ENCODE peak calls at places on chromosomes 11 and 22, in six cellular contexts. C is left ventricle myocardium inferior, U is naive B cell, Y is cardiac septum, T is NCI-H460, H is epithelial cell of prostate. O is an unnamed sample.

GRCh38 chr11:118114266-118114665 is 27.5 kb upstream of the SMIM35 start:
- DNase-seq in H (no peak), U (no peak), C (no peak), T (no peak), Y (peak), O (no peak)

GRCh38 chr11:78101073-78101472 is 21.4 kb upstream of the NDUFC2 start:
- DNase-seq in U (no peak), C (no peak), H (no peak), Y (no peak), T (no peak), O (no peak)

GRCh38 chr22:35601013-35601580 is 16.0 kb downstream of the MB start:
- DNase-seq in C (no peak), H (no peak), U (no peak), Y (no peak), T (no peak), O (no peak)

GRCh38 chr11:707817-708420 is 1.9 kb downstream of the EPS8L2 start:
- DNase-seq in H (no peak), Y (no peak), U (no peak), T (no peak), C (no peak), O (no peak)

GRCh38 chr11:107928046-107928766 is at the start of gene RAB39A:
- DNase-seq in H (peak), U (peak), C (peak), T (peak), Y (peak), O (peak)

GRCh38 chr11:102391549-102392237 is 44.7 kb downstream of the BIRC2 start:
- DNase-seq in C (no peak), T (no peak), Y (no peak), U (no peak), H (no peak), O (no peak)

GRCh38 chr11:34027516-34028406 is 23.8 kb upstream of the CAPRIN1 start:
- DNase-seq in C (no peak), T (no peak), U (no peak), H (no peak), Y (no peak), O (no peak)

GRCh38 chr11:72782081-72782920 is 11.5 kb downstream of the STARD10 start:
- DNase-seq in H (no peak), T (no peak), U (no peak), Y (no peak), C (no peak), O (no peak)

GRCh38 chr11:61912530-61912898 is 4.9 kb downstream of the RAB3IL1 start:
- DNase-seq in C (peak), U (no peak), Y (peak), T (no peak), H (no peak), O (peak)

GRCh38 chr11:19253817-19254216 is 13.1 kb upstream of the E2F8 start:
- DNase-seq in U (no peak), H (no peak), Y (no peak), C (no peak), T (no peak), O (no peak)

GRCh38 chr11:1121343-1122331 is 36.1 kb upstream of the MUC5AC start:
- DNase-seq in Y (peak), U (no peak), C (no peak), T (no peak), H (no peak), O (no peak)

GRCh38 chr11:68546555-68546954 is 86.0 kb downstream of the PPP6R3 start:
- DNase-seq in U (no peak), Y (no peak), T (no peak), H (no peak), C (no peak), O (no peak)

GRCh38 chr11:75969626-75970308 is 154.8 kb downstream of the UVRAG start:
- DNase-seq in Y (no peak), C (no peak), U (no peak), H (no peak), T (no peak), O (no peak)

GRCh38 chr11:79092791-79093313 is 348.0 kb downstream of the TENM4 start:
- DNase-seq in T (no peak), C (no peak), U (no peak), Y (no peak), H (peak), O (no peak)

GRCh38 chr11:36948445-36949171 is 350.6 kb upstream of the RAG2 start:
- DNase-seq in U (no peak), H (no peak), T (no peak), Y (no peak), C (no peak), O (no peak)

GRCh38 chr22:40855104-40855959 is 1.1 kb downstream of the ST13 start:
- DNase-seq in C (no peak), T (no peak), Y (no peak), U (no peak), H (no peak), O (peak)

GRCh38 chr22:41920271-41920976 is 5.5 kb upstream of the SHISA8 start:
- DNase-seq in C (no peak), Y (no peak), H (no peak), T (no peak), U (peak), O (no peak)

GRCh38 chr11:61904539-61905048 is 12.8 kb downstream of the RAB3IL1 start:
- DNase-seq in U (no peak), Y (no peak), H (no peak), C (no peak), T (no peak), O (no peak)

GRCh38 chr11:33857924-33858323 is 34.0 kb downstream of the LMO2 start:
- DNase-seq in Y (peak), U (peak), H (no peak), T (peak), C (peak), O (peak)

GRCh38 chr11:108947654-108948570 is 283.0 kb downstream of the DDX10 start:
- DNase-seq in C (no peak), U (no peak), T (no peak), Y (no peak), H (peak), O (no peak)

GRCh38 chr11:62427630-62428233 is 8.9 kb downstream of the SCGB1A1 start:
- DNase-seq in H (no peak), C (no peak), Y (no peak), U (no peak), T (no peak), O (no peak)

GRCh38 chr22:40107756-40108437 is 69.8 kb upstream of the TNRC6B start:
- DNase-seq in H (peak), U (no peak), C (no peak), T (no peak), Y (no peak), O (peak)

GRCh38 chr11:93100211-93100610 is 97.6 kb downstream of the SLC36A4 start:
- DNase-seq in H (no peak), C (no peak), T (no peak), U (no peak), Y (no peak), O (no peak)

GRCh38 chr11:14258177-14258935 is 100.6 kb downstream of the RRAS2 start:
- DNase-seq in U (no peak), T (peak), H (no peak), C (no peak), Y (no peak), O (no peak)

GRCh38 chr11:74397531-74398243 is 546 bp downstream of the PGM2L1 start:
- DNase-seq in Y (no peak), U (peak), C (no peak), H (peak), T (no peak), O (no peak)

GRCh38 chr11:77113382-77114088 is 10.9 kb downstream of the OMP start:
- DNase-seq in H (no peak), Y (no peak), U (no peak), C (no peak), T (no peak), O (no peak)

GRCh38 chr11:100748153-100748552 is 61.1 kb downstream of the ARHGAP42 start:
- DNase-seq in Y (no peak), C (no peak), T (no peak), H (no peak), U (no peak), O (no peak)

GRCh38 chr11:25992254-25992653 is 339.7 kb upstream of the ANO3 start:
- DNase-seq in Y (no peak), U (no peak), C (no peak), H (no peak), T (no peak), O (no peak)

GRCh38 chr11:75800136-75800675 is 14.8 kb upstream of the UVRAG start:
- DNase-seq in U (no peak), H (no peak), C (no peak), T (no peak), Y (peak), O (no peak)

GRCh38 chr11:60970369-60970774 is 1.1 kb upstream of the CD6 start:
- DNase-seq in H (no peak), U (peak), T (peak), C (peak), Y (peak), O (no peak)

GRCh38 chr22:37996515-37997246 is 12.3 kb upstream of the SOX10 start:
- DNase-seq in C (no peak), H (no peak), U (no peak), Y (no peak), T (no peak), O (no peak)

GRCh38 chr11:11985016-11985715 is 23.3 kb downstream of the DKK3 start:
- DNase-seq in H (no peak), U (no peak), T (no peak), Y (no peak), C (no peak), O (no peak)

O was measured in uterus.